ENCODE peak calls at places on chromosomes 2 and 18, in four cellular contexts. H, X, W and Q are unnamed samples.

GRCh38 chr2:173631123-173631450 is 276.4 kb downstream of the CDCA7 start:
- DNase-seq in H (no peak), X (peak), W (peak), Q (no peak)

GRCh38 chr18:38369772-38370690 is 804.4 kb upstream of the CELF4 start:
- DNase-seq in H (no peak), X (no peak), W (no peak), Q (no peak)

GRCh38 chr2:28615691-28616090 is 119.8 kb downstream of the PLB1 start:
- DNase-seq in H (no peak), X (no peak), W (no peak), Q (no peak)

GRCh38 chr2:70641263-70641784 is 87.7 kb upstream of the TGFA start:
- DNase-seq in H (no peak), X (no peak), W (peak), Q (no peak)

GRCh38 chr2:109318150-109318948 is 189.3 kb downstream of the SH3RF3 start:
- DNase-seq in H (peak), X (no peak), W (peak), Q (peak)

GRCh38 chr2:55090702-55091101 is 40.5 kb upstream of the RTN4 start:
- DNase-seq in H (no peak), X (no peak), W (no peak), Q (no peak)

GRCh38 chr18:48600746-48601090 is 61.9 kb downstream of the CTIF start:
- DNase-seq in H (no peak), X (peak), W (peak), Q (no peak)

GRCh38 chr2:6410265-6410664 is 455.4 kb downstream of the CMPK2 start:
- DNase-seq in H (no peak), X (no peak), W (no peak), Q (no peak)

GRCh38 chr2:101520246-101520645 is 45.3 kb upstream of the RFX8 start:
- DNase-seq in H (no peak), X (no peak), W (peak), Q (no peak)

GRCh38 chr2:65974067-65974723 is 460.7 kb upstream of the MEIS1 start:
- DNase-seq in H (no peak), X (no peak), W (no peak), Q (no peak)

GRCh38 chr2:73426161-73426560 is 40.5 kb downstream of the ALMS1 start:
- DNase-seq in H (no peak), X (no peak), W (no peak), Q (no peak)

GRCh38 chr2:226977775-226978190 is 141.9 kb downstream of the RHBDD1 start:
- DNase-seq in H (no peak), X (no peak), W (peak), Q (no peak)

GRCh38 chr2:204538179-204539009 is 6.9 kb upstream of the PARD3B start:
- DNase-seq in H (no peak), X (peak), W (peak), Q (no peak)

GRCh38 chr18:27970321-27970720 is 206.6 kb downstream of the CDH2 start:
- DNase-seq in H (no peak), X (no peak), W (no peak), Q (no peak)

GRCh38 chr2:63903003-63903402 is 61.3 kb downstream of the UGP2 start:
- DNase-seq in H (no peak), X (no peak), W (peak), Q (no peak)

GRCh38 chr2:2582998-2583545 is 252.0 kb upstream of the MYT1L start:
- DNase-seq in H (no peak), X (no peak), W (no peak), Q (no peak)

GRCh38 chr2:119223521-119224390 is at the start of gene STEAP3:
- DNase-seq in H (peak), X (peak), W (peak), Q (peak)

GRCh38 chr2:231189571-231190495 is 8.6 kb upstream of the ARMC9 start:
- DNase-seq in H (peak), X (no peak), W (peak), Q (no peak)

GRCh38 chr2:69221960-69222751 is 164.9 kb downstream of the GFPT1 start:
- DNase-seq in H (no peak), X (no peak), W (peak), Q (no peak)

GRCh38 chr18:49846263-49846662 is 32.9 kb upstream of the ACAA2 start:
- DNase-seq in H (no peak), X (no peak), W (peak), Q (no peak)

GRCh38 chr18:38526922-38527321 is 961.3 kb upstream of the CELF4 start:
- DNase-seq in H (no peak), X (no peak), W (no peak), Q (no peak)

GRCh38 chr2:128155970-128156369 is 65.0 kb downstream of the UGGT1 start:
- DNase-seq in H (no peak), X (peak), W (no peak), Q (no peak)

GRCh38 chr18:13136689-13137040 is 81.9 kb upstream of the LDLRAD4 start:
- DNase-seq in H (peak), X (peak), W (no peak), Q (no peak)

GRCh38 chr2:104945866-104946265 is 92.0 kb downstream of the POU3F3 start:
- DNase-seq in H (no peak), X (no peak), W (no peak), Q (no peak)

GRCh38 chr2:64988420-64989125 is 626 bp upstream of the SLC1A4 start:
- DNase-seq in H (peak), X (peak), W (peak), Q (peak)

GRCh38 chr2:13462464-13462863 is 745.7 kb downstream of the TRIB2 start:
- DNase-seq in H (no peak), X (no peak), W (no peak), Q (no peak)

GRCh38 chr2:128645631-128646030 is 327.0 kb upstream of the HS6ST1 start:
- DNase-seq in H (peak), X (no peak), W (no peak), Q (no peak)

GRCh38 chr2:224039770-224040088 is 643 bp upstream of the SERPINE2 start:
- DNase-seq in H (no peak), X (peak), W (no peak), Q (no peak)
- H3K4me3 ChIP-seq in H (peak), X (peak), W (peak), Q (peak)

DNA sequence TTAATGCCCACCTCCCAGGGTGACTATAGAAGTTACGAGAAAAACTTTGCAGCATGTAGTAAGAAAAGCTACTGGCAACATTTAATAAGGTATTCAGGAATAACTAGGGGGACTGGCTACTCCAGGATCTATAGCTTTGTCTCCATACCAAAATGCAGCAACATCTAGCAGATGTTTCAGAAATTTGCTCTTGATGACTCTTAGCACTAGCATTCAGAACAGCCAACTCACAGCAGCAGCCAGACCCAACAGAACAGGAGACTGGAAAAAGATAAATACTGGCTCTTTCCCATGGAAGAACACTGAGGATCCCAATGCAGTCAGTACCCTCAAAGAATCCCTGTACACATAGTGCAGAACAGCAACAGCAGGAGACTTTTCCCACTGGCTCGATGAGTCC is 105.0 kb downstream of the PRKRA start:
- DNase-seq in H (no peak), X (no peak), W (no peak), Q (no peak)
- TF ChIP-seq CTCF in H (no peak), X (no peak), W (no peak), Q (no peak)

GRCh38 chr2:96106991-96107882 is 9.1 kb downstream of the ADRA2B start:
- DNase-seq in H (peak), X (no peak), W (no peak), Q (no peak)

GRCh38 chr2:96110621-96111256 is 5.6 kb downstream of the ADRA2B start:
- DNase-seq in H (peak), X (no peak), W (no peak), Q (no peak)

GRCh38 chr2:96107883-96108551 is 8.4 kb downstream of the ADRA2B start:
- DNase-seq in H (no peak), X (no peak), W (no peak), Q (no peak)

GRCh38 chr2:96109931-96110511 is 6.3 kb downstream of the ADRA2B start:
- DNase-seq in H (peak), X (no peak), W (no peak), Q (no peak)

DNA sequence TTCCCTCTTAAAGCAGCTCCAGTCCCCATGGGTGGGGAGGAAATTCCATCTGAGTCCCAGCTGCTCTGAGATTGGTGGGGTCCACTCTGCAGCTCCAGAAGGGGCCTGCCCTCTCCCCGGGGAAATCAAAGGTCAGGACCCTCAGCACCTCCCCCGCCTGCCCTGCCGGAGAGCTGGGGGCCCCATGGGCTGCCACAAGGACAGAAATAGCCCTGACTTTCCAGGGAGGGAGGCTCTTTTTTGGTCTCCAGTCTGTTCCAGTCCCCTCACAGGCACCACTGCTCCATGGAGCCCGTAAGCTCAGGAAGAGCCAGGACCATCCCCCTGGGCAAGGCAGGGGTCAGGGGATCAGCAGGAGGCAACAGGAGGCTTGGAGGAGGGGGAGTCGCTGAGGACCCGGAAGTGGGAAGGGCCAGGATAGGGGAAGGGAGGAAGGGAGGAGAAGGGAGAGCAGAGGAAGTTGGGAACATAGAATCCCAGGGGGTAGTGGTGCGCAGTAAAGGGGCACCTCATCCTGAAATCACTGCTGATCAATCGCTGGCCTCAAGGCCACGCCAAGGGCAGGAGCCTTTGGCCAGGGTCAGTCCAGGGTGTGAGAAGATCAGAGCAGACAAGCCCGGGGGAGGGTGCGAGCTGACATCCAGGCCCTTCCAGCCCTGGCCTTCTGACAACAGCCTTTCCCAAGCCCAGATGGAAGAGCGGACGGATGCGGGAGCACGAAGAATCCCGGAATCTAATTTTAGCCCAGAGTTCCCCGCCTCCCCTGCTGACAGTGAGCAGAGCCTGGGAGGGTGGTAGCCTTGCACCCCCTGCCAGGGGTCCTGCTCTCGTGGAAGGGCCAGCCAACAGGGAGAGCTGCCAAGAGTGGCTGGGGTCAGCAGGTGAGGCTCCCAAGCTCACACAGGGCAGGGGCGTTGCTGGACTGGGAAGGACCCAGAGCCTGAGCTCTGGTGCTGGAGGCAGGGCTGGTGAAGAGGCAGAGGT is 7.5 kb downstream of the ADRA2B start:
- DNase-seq in H (peak), X (peak), W (no peak), Q (no peak)
- H3K4me3 ChIP-seq in H (no peak), X (peak), W (no peak), Q (no peak)

DNA sequence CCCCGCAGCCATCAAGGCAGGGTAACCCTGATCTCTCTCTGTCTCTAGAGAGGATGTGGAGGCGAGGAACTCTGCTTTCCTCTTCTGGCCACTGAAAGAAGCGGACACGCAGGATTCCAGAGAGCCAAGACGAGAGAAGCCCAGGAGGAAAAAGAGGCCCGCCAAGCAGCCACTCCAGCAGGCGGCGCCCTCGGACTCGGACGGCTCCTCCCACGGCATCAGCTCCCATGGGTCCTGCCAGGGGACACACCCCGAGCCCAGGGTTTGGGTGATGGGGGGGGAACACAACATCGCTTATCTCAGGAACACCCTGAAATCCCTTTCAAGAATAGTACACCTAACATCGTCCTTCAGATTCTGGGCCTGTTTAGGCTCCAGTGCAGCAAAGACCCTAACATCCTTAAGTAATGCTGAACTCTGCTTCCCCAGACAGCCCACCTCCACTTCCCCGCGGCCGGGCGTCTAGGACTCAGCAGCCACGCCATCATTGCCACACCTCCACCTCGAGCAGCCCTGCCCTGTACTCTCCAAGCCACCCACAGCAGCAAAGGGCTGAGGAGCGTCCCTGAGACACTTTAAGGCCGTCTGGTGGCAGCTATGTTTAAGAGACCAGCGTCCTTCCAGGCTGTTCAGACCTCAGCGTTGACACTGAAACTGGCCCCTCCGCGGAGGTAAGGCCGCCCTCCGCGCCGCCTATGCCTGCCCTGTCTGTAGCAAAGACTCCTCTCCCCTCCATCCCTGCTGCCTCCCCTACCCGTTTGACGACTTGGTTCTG is 34.3 kb upstream of the CNGA3 start:
- DNase-seq in H (no peak), X (no peak), W (no peak), Q (no peak)
- TF ChIP-seq CTCF in H (no peak), X (no peak), W (peak), Q (no peak)

DNA sequence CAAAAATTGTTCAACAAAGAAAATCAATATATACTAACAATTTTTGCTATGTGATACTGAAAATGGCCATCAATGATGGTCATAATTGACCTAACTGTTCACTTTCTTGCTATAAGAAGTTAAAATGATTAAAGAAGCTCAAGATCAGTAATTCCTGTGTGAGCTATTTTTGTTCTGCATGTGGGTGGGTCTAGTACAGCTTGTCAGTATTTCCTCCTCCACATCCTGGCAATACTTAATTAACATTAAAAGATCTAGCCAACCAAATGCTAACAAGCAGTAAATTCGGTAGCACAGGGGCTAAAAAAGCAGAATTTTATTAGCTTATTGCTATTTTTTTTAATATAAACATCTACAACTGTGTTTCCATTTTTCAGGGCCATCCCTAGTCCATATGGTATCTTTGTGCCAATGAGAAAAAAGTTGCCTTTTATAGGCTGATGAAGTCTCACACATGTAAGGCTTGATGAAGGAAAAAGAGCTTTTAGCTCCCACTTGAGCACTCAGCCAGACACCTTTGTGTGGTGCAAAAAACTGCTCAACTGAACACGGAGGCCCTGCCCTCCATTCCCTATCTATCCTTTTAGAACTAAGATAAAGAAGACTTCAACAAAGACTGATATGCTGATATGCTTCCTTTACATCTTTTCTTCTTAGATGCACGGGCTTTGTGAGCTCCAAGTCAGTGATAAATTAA is 4.9 kb upstream of the PNO1 start:
- DNase-seq in H (no peak), X (peak), W (no peak), Q (no peak)
- H3K4me3 ChIP-seq in H (no peak), X (no peak), W (no peak), Q (no peak)

DNA sequence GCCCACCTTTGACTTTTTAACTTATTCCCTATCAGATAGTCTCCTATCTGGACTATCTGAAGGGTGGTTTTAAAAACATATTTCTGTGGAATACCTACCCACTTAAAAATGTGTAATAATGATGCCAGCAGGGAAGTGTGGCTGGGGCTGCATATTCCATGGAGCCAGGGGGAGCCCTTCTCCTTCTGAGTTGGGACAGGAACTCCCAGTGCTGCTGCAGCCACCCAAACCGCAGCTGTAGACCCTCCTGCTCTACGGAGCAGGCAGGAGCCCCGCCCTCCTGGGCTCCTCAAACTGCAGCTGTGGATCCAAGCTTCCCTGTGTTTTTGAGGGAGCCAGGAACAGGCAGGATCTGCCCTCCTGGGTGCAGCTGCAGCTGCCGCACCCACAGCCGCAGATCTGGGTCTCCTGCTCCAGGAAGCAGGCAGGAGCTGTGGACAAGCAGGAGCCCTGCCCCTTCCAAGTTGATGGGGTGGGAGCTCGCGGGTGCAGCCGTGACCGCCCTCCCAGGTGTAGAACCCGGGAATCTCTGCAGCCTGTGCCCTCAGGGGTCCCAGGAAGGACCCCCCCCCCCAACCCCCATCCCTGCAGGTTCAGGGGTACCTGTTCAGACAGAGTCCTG is 57.8 kb downstream of the PDK1 start:
- DNase-seq in H (no peak), X (no peak), W (no peak), Q (no peak)
- TF ChIP-seq CTCF in H (no peak), X (peak), W (peak), Q (no peak)

GRCh38 chr2:25420820-25421237 is 79.1 kb upstream of the DNMT3A start:
- DNase-seq in H (no peak), X (no peak), W (no peak), Q (no peak)
- H3K4me3 ChIP-seq in H (no peak), X (no peak), W (no peak), Q (no peak)

GRCh38 chr18:79754831-79755351 is 42.8 kb upstream of the KCNG2 start:
- DNase-seq in H (peak), X (no peak), W (no peak), Q (no peak)

GRCh38 chr18:79755496-79756142 is 42.1 kb upstream of the KCNG2 start:
- DNase-seq in H (peak), X (no peak), W (no peak), Q (no peak)

GRCh38 chr18:79750980-79751571 is 46.7 kb upstream of the KCNG2 start:
- DNase-seq in H (peak), X (no peak), W (no peak), Q (no peak)

GRCh38 chr18:79754022-79754761 is 43.5 kb upstream of the KCNG2 start:
- DNase-seq in H (peak), X (no peak), W (no peak), Q (no peak)

DNA sequence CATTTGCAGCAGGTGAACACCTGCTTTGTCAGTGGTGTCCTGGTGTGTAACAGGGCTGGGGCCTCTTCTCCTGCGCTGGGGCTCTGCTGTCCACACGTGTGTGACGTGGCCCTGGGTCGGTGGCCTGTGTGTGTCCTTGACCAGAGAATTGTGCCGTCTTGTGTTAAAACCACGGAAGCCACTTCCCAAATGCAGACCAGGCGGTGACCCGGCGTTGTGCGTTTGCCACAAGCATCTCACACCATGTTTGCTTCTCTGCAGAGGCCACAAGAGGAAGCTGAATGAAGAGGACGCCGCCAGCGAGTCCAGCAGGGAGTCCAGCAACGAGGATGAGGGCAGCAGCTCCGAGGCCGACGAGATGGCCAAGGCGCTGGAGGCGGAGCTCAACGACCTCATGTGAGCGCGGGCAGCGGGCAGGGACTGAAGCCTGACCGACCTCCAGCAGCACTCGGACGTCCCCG is 44.3 kb upstream of the KCNG2 start:
- DNase-seq in H (peak), X (no peak), W (no peak), Q (no peak)
- TF ChIP-seq CTCF in H (no peak), X (no peak), W (no peak), Q (no peak)